ENCODE peak calls at places on chromosomes 12 and 14, in four cellular contexts. P is K562, Z is WTC11, W is HepG2. B is an unnamed sample.

GRCh38 chr12:116590561-116590960 is 31.4 kb downstream of the MAP1LC3B2 start:
- DNase-seq in P (no peak), W (peak; percentile 15), Z (no peak), B (no peak)

GRCh38 chr14:101723061-101723595 is 38.4 kb upstream of the PPP2R5C start:
- DNase-seq in P (no peak), Z (no peak), W (no peak), B (no peak)

GRCh38 chr12:95169368-95169767 is 47.9 kb downstream of the FGD6 start:
- DNase-seq in P (peak; percentile 34), Z (no peak), W (peak; percentile 80), B (no peak)

GRCh38 chr14:77542349-77543239 is 44.0 kb upstream of the ISM2 start:
- DNase-seq in P (no peak), W (no peak), Z (no peak), B (no peak)

GRCh38 chr14:99260652-99261551 is 11.1 kb downstream of the BCL11B start:
- DNase-seq in Z (no peak), P (no peak), W (no peak), B (no peak)

GRCh38 chr12:15662983-15663659 is 126.1 kb downstream of the EPS8 start:
- DNase-seq in P (no peak), Z (no peak), W (no peak), B (no peak)

GRCh38 chr12:50520808-50521207 is 16.0 kb downstream of the DIP2B start:
- DNase-seq in W (no peak), Z (no peak), P (no peak), B (no peak)

GRCh38 chr12:109502332-109502731 is 24.9 kb downstream of the UBE3B start:
- DNase-seq in P (no peak), W (no peak), Z (no peak), B (no peak)

GRCh38 chr12:2244013-2244861 is 191.4 kb downstream of the CACNA1C start:
- DNase-seq in P (no peak), W (peak; percentile 50), Z (peak; percentile 47), B (peak; percentile 33)

GRCh38 chr12:91507754-91508153 is 325.1 kb upstream of the DCN start:
- DNase-seq in W (no peak), Z (no peak), P (no peak), B (no peak)

GRCh38 chr14:98858158-98858557 is 413.8 kb downstream of the BCL11B start:
- DNase-seq in P (no peak), W (no peak), Z (no peak), B (no peak)

GRCh38 chr12:115866909-115867525 is 410.5 kb downstream of the MED13L start:
- DNase-seq in Z (peak; percentile 19), P (no peak), W (peak; percentile 6), B (no peak)

GRCh38 chr12:46553266-46553665 is 180.7 kb upstream of the SLC38A2 start:
- DNase-seq in Z (no peak), P (no peak), W (peak; percentile 12), B (no peak)

GRCh38 chr12:130196827-130197226 is 34.6 kb downstream of the FZD10 start:
- DNase-seq in Z (no peak), P (no peak), W (no peak), B (no peak)

GRCh38 chr14:29928342-29928640 is 644 bp upstream of the PRKD1 start:
- DNase-seq in P (no peak), W (no peak), Z (peak; percentile 16), B (no peak)

GRCh38 chr12:132346496-132347470 is 17.4 kb upstream of the GALNT9 start:
- DNase-seq in Z (no peak), P (no peak), W (no peak), B (no peak)

GRCh38 chr14:67392123-67392522 is 19.8 kb downstream of the PLEK2 start:
- DNase-seq in Z (no peak), W (no peak), P (no peak), B (no peak)

GRCh38 chr14:104877066-104877805 is 12.2 kb downstream of the CEP170B start:
- DNase-seq in P (no peak), W (no peak), Z (no peak), B (no peak)

GRCh38 chr14:92451245-92451644 is 62.3 kb upstream of the RIN3 start:
- DNase-seq in P (no peak), Z (no peak), W (no peak), B (no peak)
- TF ChIP-seq ELF4 in P (no peak), Z (no peak), W (no peak), B (no peak)

GRCh38 chr14:55580401-55581010 is 499 bp downstream of the KTN1 start:
- DNase-seq in Z (peak; percentile 57), W (no peak), P (peak; percentile 71), B (peak; percentile 38)
- TF ChIP-seq ELF4 in Z (no peak), W (no peak), P (no peak), B (no peak)

DNA sequence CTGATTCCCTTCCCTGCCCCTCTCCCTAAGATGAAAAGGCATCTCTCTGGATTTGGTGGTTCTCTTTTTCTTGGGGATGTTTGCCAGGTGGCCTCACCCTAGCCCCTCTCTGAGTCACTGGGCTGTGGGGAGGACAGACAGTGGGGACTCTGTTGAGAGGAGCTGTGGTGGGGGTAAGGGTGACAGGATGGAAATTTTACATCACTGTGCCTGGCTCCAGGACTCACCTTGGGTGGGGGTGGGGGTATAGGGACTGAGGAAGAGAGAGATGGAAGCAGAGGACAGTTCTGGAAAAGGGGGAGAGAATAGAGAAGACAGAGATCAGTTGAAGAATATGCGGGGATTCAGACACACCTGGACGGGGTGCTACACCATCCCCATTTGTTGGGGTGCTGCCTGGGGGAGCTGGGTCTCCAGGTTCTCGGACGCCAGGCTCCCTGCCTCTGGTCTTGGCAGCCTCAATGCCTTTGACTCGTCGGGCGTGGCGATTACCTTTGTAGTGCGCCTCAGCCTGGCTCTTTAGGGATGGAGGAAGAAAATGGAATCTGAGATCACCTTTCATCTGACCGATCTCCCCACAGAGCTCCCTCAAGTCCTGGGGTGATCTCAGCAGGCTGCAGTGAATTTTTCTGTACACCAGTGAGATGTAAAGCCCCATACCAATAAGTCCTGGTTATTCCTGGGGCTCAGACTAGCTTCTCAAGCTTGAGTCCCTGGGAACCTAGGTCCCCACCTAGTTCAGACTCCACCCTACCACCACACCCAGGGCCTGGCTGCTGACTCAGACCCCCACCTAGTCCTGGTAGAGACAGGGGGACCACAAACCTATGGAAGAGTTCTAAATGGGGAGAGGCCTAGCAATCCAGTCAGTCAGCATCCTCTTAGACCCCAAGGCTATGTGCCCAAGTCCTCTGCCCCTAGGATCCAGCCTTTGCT is 9.6 kb upstream of the GPR84 start:
- DNase-seq in P (no peak), Z (no peak), W (no peak), B (no peak)
- TF ChIP-seq ELF4 in P (no peak), Z (no peak), W (no peak), B (no peak)

GRCh38 chr14:75143761-75144527 is 17.1 kb upstream of the NEK9 start:
- DNase-seq in P (no peak), Z (no peak), W (no peak), B (no peak)

GRCh38 chr14:75141062-75141461 is 14.2 kb upstream of the NEK9 start:
- DNase-seq in W (no peak), Z (no peak), P (no peak), B (no peak)

GRCh38 chr14:75140620-75141019 is 13.8 kb upstream of the NEK9 start:
- DNase-seq in Z (no peak), P (no peak), W (no peak), B (no peak)

GRCh38 chr14:75142494-75142893 is 15.6 kb upstream of the NEK9 start:
- DNase-seq in W (no peak), Z (no peak), P (no peak), B (no peak)

DNA sequence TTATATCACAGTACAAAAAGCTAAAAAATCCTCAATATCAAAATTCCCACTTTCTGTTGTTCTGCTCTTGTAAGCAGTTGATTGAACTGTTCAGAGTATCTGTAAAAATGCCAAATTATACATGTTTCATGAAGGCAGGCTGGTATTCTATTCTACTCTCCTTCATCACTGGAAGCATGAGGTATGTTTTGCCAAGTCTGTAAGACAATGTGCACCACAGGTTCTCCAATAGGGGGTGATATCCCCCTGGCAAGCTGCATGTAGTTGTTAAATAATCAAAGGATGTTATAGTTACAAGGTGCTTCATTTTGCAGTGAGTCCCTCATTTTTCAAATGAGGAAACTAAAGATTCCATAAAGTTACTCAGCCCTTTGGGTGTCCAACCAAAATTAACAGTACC is 15.1 kb upstream of the NEK9 start:
- DNase-seq in P (no peak), W (peak; percentile 42), Z (no peak), B (peak; percentile 25)
- TF ChIP-seq ELF4 in P (no peak), W (no peak), Z (no peak), B (no peak)

B was measured in HEK293T.